ENCODE peak calls at places on chromosomes 3 and 15, in four cellular contexts. U is IMR-90, G is GM12878, C is H1. T is an unnamed sample.

GRCh38 chr15:64452988-64453688 is 7.2 kb upstream of the ZNF609 start:
- DNase-seq in U (peak), G (no peak), C (no peak), T (no peak)

GRCh38 chr3:126850370-126851085 is 132.4 kb upstream of the PLXNA1 start:
- DNase-seq in U (peak), C (peak), G (no peak), T (no peak)

GRCh38 chr15:73240864-73241499 is 127.8 kb downstream of the HCN4 start:
- DNase-seq in C (peak), U (peak), G (peak), T (peak)

GRCh38 chr3:110799236-110799635 is 272.4 kb upstream of the NECTIN3 start:
- DNase-seq in C (no peak), U (peak), G (no peak), T (no peak)

GRCh38 chr3:192917258-192917507 is 473 bp downstream of the MB21D2 start:
- DNase-seq in G (no peak), U (no peak), C (no peak), T (no peak)

GRCh38 chr3:47362704-47363103 is 18.1 kb upstream of the PTPN23 start:
- DNase-seq in C (no peak), U (no peak), G (no peak), T (no peak)

GRCh38 chr3:59167756-59168155 is 117.9 kb upstream of the CFAP20DC start:
- DNase-seq in C (no peak), G (no peak), U (no peak), T (no peak)

GRCh38 chr3:14296352-14296751 is 106.1 kb upstream of the SLC6A6 start:
- DNase-seq in G (no peak), U (no peak), C (no peak), T (no peak)

GRCh38 chr3:72273615-72274014 is 488.7 kb upstream of the PROK2 start:
- DNase-seq in U (peak), C (no peak), G (no peak), T (no peak)

GRCh38 chr3:186786810-186787375 is 3.5 kb downstream of the EIF4A2 start:
- DNase-seq in C (no peak), U (no peak), G (no peak), T (no peak)

GRCh38 chr3:111709645-111710044 is 114.5 kb upstream of the ZBED2 start:
- DNase-seq in U (no peak), G (no peak), C (no peak), T (no peak)

GRCh38 chr3:16410659-16411058 is 102.8 kb downstream of the RFTN1 start:
- DNase-seq in U (no peak), C (no peak), G (no peak), T (no peak)

GRCh38 chr3:38454884-38455638 is 1.4 kb downstream of the ACVR2B start:
- DNase-seq in C (peak), G (no peak), U (peak), T (peak)

GRCh38 chr3:173770011-173770410 is 372.5 kb downstream of the NLGN1 start:
- DNase-seq in U (peak), G (no peak), C (no peak), T (no peak)

GRCh38 chr15:22786868-22787698 is 639 bp downstream of the NIPA1 start:
- DNase-seq in C (peak), U (no peak), G (no peak), T (peak)

GRCh38 chr3:89699771-89700170 is 592.4 kb downstream of the EPHA3 start:
- DNase-seq in G (no peak), C (no peak), U (no peak), T (no peak)

GRCh38 chr3:118501152-118501551 is 533.5 kb downstream of the IGSF11 start:
- DNase-seq in G (no peak), C (peak), U (no peak), T (no peak)

GRCh38 chr15:85010472-85011209 is 29.0 kb downstream of the PDE8A start:
- DNase-seq in U (no peak), C (no peak), G (no peak), T (peak)

GRCh38 chr3:113948015-113948917 is 453 bp downstream of the ZDHHC23 start:
- DNase-seq in C (peak), G (no peak), U (no peak), T (peak)

GRCh38 chr3:65619391-65620298 is 419.1 kb downstream of the MAGI1 start:
- DNase-seq in C (no peak), G (no peak), U (peak), T (no peak)

GRCh38 chr15:39581501-39582285 is 814 bp downstream of the THBS1 start:
- DNase-seq in C (no peak), G (no peak), U (peak), T (no peak)

GRCh38 chr15:92661961-92662360 is 6.4 kb upstream of the FAM174B start:
- DNase-seq in C (no peak), G (no peak), U (no peak), T (no peak)

GRCh38 chr3:33377931-33378330 is 62.3 kb downstream of the UBP1 start:
- DNase-seq in C (no peak), G (no peak), U (peak), T (no peak)

GRCh38 chr15:76222159-76222558 is 89.1 kb downstream of the ETFA start:
- DNase-seq in C (no peak), U (no peak), G (no peak), T (no peak)

GRCh38 chr3:188187055-188187454 is 33.1 kb downstream of the LPP start:
- DNase-seq in U (no peak), G (no peak), C (no peak), T (no peak)

GRCh38 chr15:101167791-101168462 is 83.9 kb downstream of the CHSY1 start:
- DNase-seq in C (no peak), G (no peak), U (peak), T (peak)

GRCh38 chr15:31235298-31236183 is 91.1 kb upstream of the KLF13 start:
- DNase-seq in U (no peak), C (no peak), G (no peak), T (no peak)

GRCh38 chr15:83449250-83449671 is 2.1 kb downstream of the SH3GL3 start:
- DNase-seq in U (no peak), G (no peak), C (no peak), T (no peak)

GRCh38 chr3:179666436-179667035 is 13.7 kb downstream of the USP13 start:
- DNase-seq in U (no peak), G (no peak), C (peak), T (no peak)

GRCh38 chr3:30544811-30545210 is 61.6 kb upstream of the TGFBR2 start:
- DNase-seq in C (no peak), U (peak), G (no peak), T (no peak)

GRCh38 chr3:14317057-14317553 is 85.3 kb upstream of the SLC6A6 start:
- DNase-seq in G (no peak), C (no peak), U (no peak), T (no peak)

GRCh38 chr15:53576841-53577240 is 182.6 kb downstream of the WDR72 start:
- DNase-seq in G (no peak), U (no peak), C (no peak), T (no peak)

GRCh38 chr15:53581513-53581912 is 177.9 kb downstream of the WDR72 start:
- DNase-seq in G (no peak), C (no peak), U (no peak), T (no peak)

GRCh38 chr15:53580371-53580770 is 179.1 kb downstream of the WDR72 start:
- DNase-seq in G (no peak), C (no peak), U (no peak), T (no peak)
- TF ChIP-seq CHD1 in G (no peak), C (no peak), U (no peak), T (no peak)

GRCh38 chr15:56980474-56980873 is 62.0 kb downstream of the TCF12 start:
- DNase-seq in G (no peak), C (no peak), U (no peak), T (no peak)

GRCh38 chr15:56982987-56983386 is 64.5 kb downstream of the TCF12 start:
- DNase-seq in C (no peak), U (no peak), G (no peak), T (no peak)

GRCh38 chr15:56977232-56977631 is 58.8 kb downstream of the TCF12 start:
- DNase-seq in G (no peak), U (no peak), C (no peak), T (no peak)

GRCh38 chr15:56981160-56981559 is 62.7 kb downstream of the TCF12 start:
- DNase-seq in C (no peak), U (no peak), G (no peak), T (no peak)

GRCh38 chr15:56978898-56979662 is 60.6 kb downstream of the TCF12 start:
- DNase-seq in U (peak), C (no peak), G (no peak), T (no peak)
- TF ChIP-seq CHD1 in U (no peak), C (no peak), G (no peak), T (no peak)

DNA sequence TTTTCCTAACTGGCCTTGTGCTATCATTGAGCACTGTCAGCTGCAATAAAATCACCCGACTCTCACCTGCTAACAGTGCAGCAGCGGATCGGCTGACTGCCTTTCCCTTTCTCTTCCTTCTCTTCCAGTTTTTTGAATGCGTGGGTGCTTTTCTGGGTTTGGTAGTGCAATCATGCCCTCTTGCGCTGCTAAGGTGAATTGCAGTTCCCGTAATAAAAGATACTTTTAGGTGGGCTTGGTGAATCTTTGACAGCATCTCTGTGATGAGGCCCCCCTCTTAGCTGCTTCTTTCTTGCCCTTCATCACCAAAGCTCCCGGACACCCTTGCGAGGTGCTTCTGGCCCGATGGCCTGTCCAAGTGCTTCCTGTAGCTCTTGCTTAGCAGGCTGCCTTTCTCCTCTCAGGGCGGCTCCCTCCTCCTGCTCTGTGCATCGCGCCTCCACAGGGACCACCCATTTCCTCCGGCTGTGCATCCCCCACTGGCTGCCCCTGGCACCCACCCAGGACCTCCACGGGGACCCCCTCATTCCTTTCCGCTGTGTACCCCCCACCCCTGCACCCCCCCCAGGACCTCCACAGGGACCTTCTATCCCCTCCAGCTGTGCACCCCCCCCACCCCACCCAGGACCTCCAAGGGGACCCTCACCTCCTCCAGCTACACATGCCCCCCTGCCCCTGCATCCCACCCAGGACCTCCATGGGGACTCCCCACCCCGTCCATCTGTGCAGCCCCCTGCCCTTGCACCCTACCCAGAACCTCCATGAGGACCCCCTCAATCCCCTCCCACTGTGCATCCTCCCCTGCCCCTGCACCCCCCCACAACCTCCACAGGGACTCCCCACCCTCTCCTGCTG is 50.8 kb upstream of the RPL32 start:
- DNase-seq in G (no peak), U (peak), C (peak), T (peak)
- TF ChIP-seq CHD1 in G (no peak), U (no peak), C (no peak), T (no peak)

GRCh38 chr3:31862861-31863260 is 118.2 kb downstream of the OSBPL10 start:
- DNase-seq in C (no peak), U (peak), G (no peak), T (no peak)
- TF ChIP-seq CHD1 in C (no peak), U (no peak), G (no peak), T (no peak)

DNA sequence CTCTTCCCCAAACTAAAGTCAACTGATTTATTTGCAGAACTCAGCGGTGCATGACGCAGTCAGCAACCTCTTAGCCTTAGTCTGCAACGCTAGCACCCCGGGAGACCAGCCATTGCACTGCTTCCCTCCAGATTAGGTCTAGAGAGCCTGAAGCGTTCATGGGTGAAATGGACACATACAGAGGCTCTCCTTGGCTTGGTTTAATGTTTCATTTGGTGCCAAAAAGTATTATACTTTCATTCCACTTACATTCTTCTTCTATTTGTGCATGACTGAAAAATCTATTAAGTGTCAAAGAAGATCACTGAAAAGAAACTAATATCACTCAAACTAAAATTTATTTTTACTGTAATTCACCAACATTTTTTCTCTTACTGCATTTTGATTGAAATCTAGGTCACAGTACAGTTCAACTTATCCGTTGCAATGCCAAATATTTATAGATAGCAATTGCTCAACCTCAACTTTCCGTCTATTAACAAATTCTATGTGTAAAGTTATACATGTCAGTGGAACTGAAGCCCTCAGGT is 116.2 kb downstream of the ROBO1 start:
- DNase-seq in G (no peak), C (no peak), U (no peak), T (no peak)
- TF ChIP-seq CHD1 in G (no peak), C (no peak), U (no peak), T (no peak)

GRCh38 chr15:74496648-74497047 is 35.7 kb upstream of the UBL7 start:
- DNase-seq in G (no peak), U (no peak), C (no peak), T (no peak)

GRCh38 chr15:74500401-74500800 is 39.4 kb upstream of the UBL7 start:
- DNase-seq in C (no peak), G (no peak), U (no peak), T (no peak)

GRCh38 chr15:74502301-74502700 is 38.7 kb upstream of the ARID3B start:
- DNase-seq in C (no peak), G (no peak), U (no peak), T (no peak)

GRCh38 chr15:74499366-74499765 is 38.4 kb upstream of the UBL7 start:
- DNase-seq in C (no peak), G (no peak), U (no peak), T (no peak)

GRCh38 chr15:74497584-74497983 is 36.6 kb upstream of the UBL7 start:
- DNase-seq in U (no peak), G (peak), C (no peak), T (no peak)
- TF ChIP-seq CHD1 in U (no peak), G (no peak), C (no peak), T (no peak)

GRCh38 chr3:159711560-159712333 is 276.9 kb upstream of the IL12A start:
- DNase-seq in G (no peak), U (peak), C (no peak), T (no peak)
- TF ChIP-seq CHD1 in G (no peak), U (no peak), C (no peak), T (no peak)

GRCh38 chr3:140152851-140153640 is 218.1 kb downstream of the CLSTN2 start:
- DNase-seq in C (peak), U (no peak), G (no peak), T (no peak)
- TF ChIP-seq CHD1 in C (no peak), U (no peak), G (no peak), T (no peak)

GRCh38 chr3:195256639-195257453 is 14.1 kb downstream of the XXYLT1 start:
- DNase-seq in G (no peak), C (peak), U (no peak), T (no peak)
- TF ChIP-seq CHD1 in G (no peak), C (no peak), U (no peak), T (no peak)

T was measured in K562.